ENCODE peak calls at places on chromosomes 4 and X, in four cellular contexts. L is A549, W is K562, J is HepG2. A is an unnamed sample.
A peak's percentile ranks its signal among the peaks of the same experiment; 100 is the strongest.

GRCh38 chr4:27239651-27240050 is 379.0 kb downstream of the STIM2 start:
- DNase-seq in L (no peak), W (no peak), J (no peak), A (no peak)

GRCh38 chr4:108272046-108272445 is 103.3 kb upstream of the LEF1 start:
- DNase-seq in J (no peak), W (no peak), L (no peak), A (no peak)

GRCh38 chr4:1731180-1731579 is 9.9 kb downstream of the TACC3 start:
- DNase-seq in W (no peak), L (no peak), J (no peak), A (no peak)

GRCh38 chrX:151543706-151544105 is 19.8 kb upstream of the PASD1 start:
- DNase-seq in L (peak; percentile 17), W (no peak), J (peak; percentile 73), A (no peak)

GRCh38 chrX:55342533-55343501 is 78.1 kb upstream of the PAGE3 start:
- DNase-seq in J (peak; percentile 3), W (peak; percentile 52), L (peak; percentile 40), A (peak; percentile 35)

GRCh38 chrX:55056820-55057690 is 17.8 kb upstream of the PAGE2B start:
- DNase-seq in W (no peak), J (no peak), L (no peak), A (no peak)

GRCh38 chrX:133685806-133686205 is 270.5 kb upstream of the GPC4 start:
- DNase-seq in L (no peak), J (no peak), W (no peak), A (no peak)

GRCh38 chr4:159280442-159281172 is 177.7 kb downstream of the RAPGEF2 start:
- DNase-seq in L (peak; percentile 74), J (peak; percentile 67), W (no peak), A (no peak)

GRCh38 chr4:147078875-147079658 is 133.4 kb upstream of the TTC29 start:
- DNase-seq in J (no peak), W (no peak), L (no peak), A (no peak)

GRCh38 chr4:118354913-118355312 is 2.1 kb upstream of the PRSS12 start:
- DNase-seq in L (no peak), W (no peak), J (no peak), A (no peak)

GRCh38 chrX:95626748-95627147 is 1057.9 kb upstream of the DIAPH2 start:
- DNase-seq in W (no peak), J (no peak), L (no peak), A (no peak)

GRCh38 chr4:155543126-155543765 is 123.4 kb upstream of the GUCY1A1 start:
- DNase-seq in W (no peak), J (no peak), L (no peak), A (no peak)

GRCh38 chr4:2330119-2331042 is 68.5 kb upstream of the MXD4 start:
- DNase-seq in J (no peak), L (peak; percentile 27), W (no peak), A (no peak)

GRCh38 chrX:135295238-135295943 is 13.9 kb upstream of the ETDC start:
- DNase-seq in J (no peak), W (no peak), L (no peak), A (peak; percentile 73)

GRCh38 chr4:69497081-69497480 is 1.4 kb upstream of the UGT2B4 start:
- DNase-seq in J (no peak), L (no peak), W (no peak), A (no peak)

GRCh38 chr4:2591189-2591588 is 54.7 kb downstream of the FAM193A start:
- DNase-seq in L (no peak), J (no peak), W (peak; percentile 60), A (peak; percentile 54)

DNA sequence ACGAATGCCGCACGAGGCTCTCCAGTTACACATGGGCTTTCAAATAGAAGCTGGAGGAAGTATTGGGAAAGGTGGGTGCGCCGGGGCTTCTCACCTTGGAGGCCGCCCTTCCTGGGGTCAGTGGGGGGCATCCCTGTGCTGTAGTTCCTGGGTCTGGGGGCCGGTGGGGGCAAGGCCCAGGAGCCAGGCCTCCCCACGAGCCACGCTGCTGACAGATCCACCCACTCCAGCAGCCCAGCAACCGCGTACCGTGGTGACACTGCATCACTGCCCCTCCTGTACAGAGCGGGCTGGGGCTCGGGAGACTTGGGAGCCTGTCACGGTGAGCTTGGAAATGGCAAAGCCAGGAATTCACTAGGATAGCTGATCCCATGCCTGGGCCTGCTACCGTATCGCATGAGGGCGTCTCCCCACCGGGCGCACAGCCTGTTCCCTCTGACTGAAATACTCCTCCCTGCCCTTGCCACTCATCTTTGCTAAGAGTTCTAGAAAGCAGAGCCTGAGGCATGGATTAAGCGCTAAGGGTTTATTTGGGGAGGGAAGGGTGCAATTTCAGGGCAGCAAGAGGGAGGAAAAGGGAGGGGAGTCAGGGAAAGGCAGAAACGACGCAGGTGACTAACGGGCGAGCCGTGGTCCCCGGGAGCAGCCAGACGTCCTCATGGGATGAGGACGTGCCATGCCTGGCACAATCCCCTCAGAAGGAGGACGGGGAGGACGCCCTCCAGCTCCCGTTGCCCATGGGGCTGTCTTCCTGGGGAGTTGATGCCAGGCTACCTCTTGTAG is 50.7 kb upstream of the ADRA2C start:
- DNase-seq in L (no peak), W (no peak), J (no peak), A (no peak)
- TF ChIP-seq HMGXB4 in L (no peak), W (no peak), J (no peak), A (no peak)

DNA sequence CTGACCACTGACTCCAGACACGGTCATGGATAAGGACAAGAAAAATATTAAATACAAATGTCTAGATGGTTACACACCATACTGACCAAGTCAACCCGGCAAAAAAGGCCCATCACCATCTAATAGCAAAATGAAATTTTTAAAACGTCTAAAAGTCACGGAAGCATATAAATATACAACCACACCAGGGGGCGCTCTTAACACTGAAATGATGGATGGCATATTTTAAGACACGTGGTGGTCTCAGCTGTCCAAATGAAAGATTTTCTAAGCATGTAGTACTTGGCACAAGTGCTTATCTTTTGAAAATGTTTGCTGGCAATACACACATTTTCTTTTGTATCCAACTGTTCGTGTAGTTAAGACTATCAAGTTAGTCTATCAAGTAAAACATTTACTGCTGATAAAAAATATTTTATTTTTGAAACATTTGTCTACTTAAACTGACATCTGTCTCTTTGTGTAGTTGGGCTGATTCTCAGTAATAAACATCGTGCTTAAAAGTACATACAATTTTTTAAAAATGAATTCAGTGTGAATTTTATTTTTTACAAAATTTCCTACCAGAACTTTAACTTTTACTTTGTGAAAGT is 64.6 kb downstream of the COX7B2 start:
- DNase-seq in W (peak; percentile 21), L (peak; percentile 46), J (peak; percentile 50), A (peak; percentile 34)
- TF ChIP-seq HMGXB4 in W (no peak), L (no peak), J (no peak), A (no peak)

GRCh38 chrX:154750301-154751120 is at the start of gene GAB3:
- DNase-seq in W (no peak), J (no peak), L (no peak), A (peak; percentile 41)
- TF ChIP-seq HMGXB4 in W (no peak), J (no peak), L (no peak), A (no peak)

DNA sequence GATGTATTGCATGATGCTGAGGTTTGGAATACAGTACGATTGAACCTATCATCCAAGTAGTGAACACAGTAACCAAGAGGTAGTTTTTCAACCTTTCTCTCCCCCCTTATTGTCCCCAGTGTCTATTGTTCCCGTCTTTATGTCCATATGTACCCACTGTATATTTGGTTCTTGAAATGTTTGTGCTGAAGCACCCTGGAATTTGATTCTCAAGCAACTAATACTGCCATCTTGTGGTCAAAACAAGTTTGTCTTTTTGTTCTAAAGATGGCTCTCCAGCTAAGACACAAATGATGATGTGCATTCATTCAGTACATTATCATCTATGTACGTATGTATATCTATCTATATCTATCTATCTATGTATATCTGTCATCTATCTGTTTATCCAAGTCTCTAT is 33.5 kb upstream of the DCX start:
- DNase-seq in J (peak; percentile 21), W (peak; percentile 17), L (peak; percentile 39), A (no peak)
- TF ChIP-seq HMGXB4 in J (no peak), W (no peak), L (no peak), A (no peak)

DNA sequence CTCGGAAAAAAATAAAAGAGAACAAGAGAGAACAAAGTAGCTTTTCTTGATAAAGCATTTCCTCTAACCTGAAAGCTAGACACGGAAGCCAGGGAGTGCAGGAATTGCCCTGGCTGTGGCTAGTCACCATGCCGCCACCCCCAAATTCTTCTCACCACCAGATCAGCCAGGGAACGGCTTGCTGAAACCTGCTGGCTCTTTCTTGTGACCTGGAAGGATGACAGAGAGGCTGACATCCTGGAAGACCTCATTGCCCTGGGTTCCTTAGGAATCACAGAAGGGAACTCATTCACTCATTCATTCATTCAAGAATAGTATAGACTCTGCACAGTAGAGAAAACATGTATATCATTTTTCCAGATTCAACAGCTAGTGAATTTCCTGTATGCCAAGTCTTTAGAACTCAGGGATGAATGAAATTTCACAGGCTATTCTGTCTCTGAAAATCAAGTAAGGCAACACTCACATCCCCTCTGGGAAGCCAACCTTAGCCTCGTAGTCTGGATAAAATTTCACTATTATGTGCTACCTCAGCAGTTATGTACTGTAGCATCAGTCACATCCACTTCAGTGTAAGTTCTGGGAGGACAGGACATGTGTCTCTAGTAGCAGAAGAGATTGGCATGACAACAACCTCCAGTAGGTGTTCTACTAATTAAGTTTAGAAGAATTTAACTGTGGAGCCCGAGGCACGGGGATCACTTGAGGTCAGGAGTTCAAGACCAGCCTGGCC is 42.2 kb upstream of the HS3ST1 start:
- DNase-seq in J (no peak), W (no peak), L (no peak), A (no peak)
- TF ChIP-seq HMGXB4 in J (no peak), W (no peak), L (no peak), A (no peak)

GRCh38 chr4:106587558-106587957 is 219.0 kb upstream of the GIMD1 start:
- DNase-seq in J (no peak), W (no peak), L (peak; percentile 9), A (no peak)
- TF ChIP-seq HMGXB4 in J (no peak), W (no peak), L (no peak), A (no peak)

A was measured in WTC11.